ENCODE peak calls at places on chromosomes 6 and 20, in ten cellular contexts. M is upper lobe of right lung, E is spleen, H is lung, L is endodermal cell, O is body of pancreas, S is heart right ventricle, J is keratinocyte, Q is adrenal gland, R is left lung. C is an unnamed sample.
A peak's percentile ranks its signal among the peaks of the same experiment; 100 is the strongest.

GRCh38 chr6:34056301-34056700 is 89.6 kb downstream of the GRM4 start:
- DNase-seq in M (peak; percentile 85), E (no peak), H (peak; percentile 67), L (peak; percentile 95), O (peak; percentile 37), S (peak; percentile 66), J (peak; percentile 38), Q (peak; percentile 19), R (peak; percentile 87), C (peak; percentile 86)

GRCh38 chr6:157658301-157658700 is 164.7 kb upstream of the SNX9 start:
- DNase-seq in M (no peak), E (no peak), H (no peak), L (peak; percentile 26), O (no peak), S (no peak), J (no peak), Q (no peak), R (no peak), C (no peak)

GRCh38 chr20:57656821-57657536 is 36.8 kb upstream of the ZBP1 start:
- DNase-seq in M (peak; percentile 55), E (peak; percentile 61), H (no peak), L (peak; percentile 38), O (peak; percentile 6), S (no peak), J (no peak), Q (peak; percentile 9), R (no peak), C (peak; percentile 3)

GRCh38 chr6:89388846-89389245 is 23.2 kb downstream of the RRAGD start:
- DNase-seq in M (no peak), E (no peak), H (no peak), L (no peak), O (no peak), S (no peak), J (no peak), Q (no peak), R (no peak), C (no peak)

GRCh38 chr6:87700729-87701675 is 1.0 kb downstream of the AKIRIN2 start:
- DNase-seq in M (no peak), E (peak; percentile 92), H (peak; percentile 41), L (peak; percentile 68), O (peak; percentile 23), S (peak; percentile 33), J (no peak), Q (peak; percentile 60), R (peak; percentile 87), C (peak; percentile 70)

GRCh38 chr20:4193053-4193452 is 177.7 kb upstream of the RNF24 start:
- DNase-seq in M (peak; percentile 31), E (no peak), H (no peak), L (no peak), O (no peak), S (no peak), J (no peak), Q (no peak), R (no peak), C (no peak)

GRCh38 chr6:7833753-7834075 is 76.9 kb downstream of the TXNDC5 start:
- DNase-seq in M (no peak), E (no peak), H (no peak), L (no peak), O (no peak), S (no peak), J (no peak), Q (no peak), R (no peak), C (no peak)

GRCh38 chr6:99269207-99269606 is 80.3 kb downstream of the FAXC start:
- DNase-seq in M (no peak), E (no peak), H (no peak), L (no peak), O (no peak), S (no peak), J (no peak), Q (no peak), R (no peak), C (no peak)

GRCh38 chr20:25020345-25020744 is 27.8 kb upstream of the APMAP start:
- DNase-seq in M (peak; percentile 29), E (no peak), H (no peak), L (peak; percentile 28), O (peak; percentile 9), S (no peak), J (no peak), Q (no peak), R (no peak), C (no peak)

GRCh38 chr20:25020901-25021301 is 28.4 kb upstream of the APMAP start:
- DNase-seq in M (peak; percentile 60), E (peak; percentile 57), H (no peak), L (no peak), O (peak; percentile 82), S (peak; percentile 47), J (no peak), Q (no peak), R (no peak), C (no peak)

GRCh38 chr20:25022680-25023079 is 30.1 kb upstream of the APMAP start:
- DNase-seq in M (peak; percentile 89), E (peak; percentile 68), H (peak; percentile 77), L (peak; percentile 28), O (peak; percentile 93), S (peak; percentile 49), J (peak; percentile 38), Q (no peak), R (peak; percentile 91), C (no peak)

GRCh38 chr20:25019381-25020155 is 27.0 kb upstream of the APMAP start:
- DNase-seq in M (peak; percentile 63), E (peak; percentile 35), H (no peak), L (peak; percentile 35), O (peak; percentile 77), S (no peak), J (no peak), Q (no peak), R (no peak), C (no peak)

DNA sequence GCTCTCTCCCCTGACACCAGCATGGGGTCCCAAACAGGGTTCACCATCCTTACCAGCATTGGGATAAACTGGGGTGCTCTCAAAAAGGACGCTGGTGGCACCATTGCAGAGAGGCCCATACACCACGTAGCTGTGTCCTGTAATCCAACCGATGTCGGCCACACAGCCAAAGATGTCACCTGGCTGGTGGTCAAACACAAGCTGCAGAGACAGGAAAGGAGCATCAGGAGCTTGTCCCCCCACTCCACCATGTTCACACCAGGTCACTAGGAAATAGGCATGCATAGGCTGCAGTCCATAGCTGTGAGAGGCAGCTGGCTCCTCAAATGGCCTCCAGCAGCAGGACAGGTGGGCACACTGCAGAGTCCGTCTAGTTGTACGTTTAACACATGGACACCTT is 28.8 kb upstream of the APMAP start:
- DNase-seq in M (peak; percentile 38), E (no peak), H (no peak), L (no peak), O (peak; percentile 9), S (no peak), J (no peak), Q (no peak), R (no peak), C (no peak)
- H3K36me3 ChIP-seq in M (peaks cover 22% of the 10 kb centered on the region), E (no peaks in the 10 kb centered on the region), H (peaks cover 36% of the 10 kb centered on the region), L (no peaks in the 10 kb centered on the region), O (no peaks in the 10 kb centered on the region), S (peaks cover 4% of the 10 kb centered on the region), J (no peaks in the 10 kb centered on the region), Q (peaks cover 6% of the 10 kb centered on the region), R (peaks cover 38% of the 10 kb centered on the region), C (no peaks in the 10 kb centered on the region)

DNA sequence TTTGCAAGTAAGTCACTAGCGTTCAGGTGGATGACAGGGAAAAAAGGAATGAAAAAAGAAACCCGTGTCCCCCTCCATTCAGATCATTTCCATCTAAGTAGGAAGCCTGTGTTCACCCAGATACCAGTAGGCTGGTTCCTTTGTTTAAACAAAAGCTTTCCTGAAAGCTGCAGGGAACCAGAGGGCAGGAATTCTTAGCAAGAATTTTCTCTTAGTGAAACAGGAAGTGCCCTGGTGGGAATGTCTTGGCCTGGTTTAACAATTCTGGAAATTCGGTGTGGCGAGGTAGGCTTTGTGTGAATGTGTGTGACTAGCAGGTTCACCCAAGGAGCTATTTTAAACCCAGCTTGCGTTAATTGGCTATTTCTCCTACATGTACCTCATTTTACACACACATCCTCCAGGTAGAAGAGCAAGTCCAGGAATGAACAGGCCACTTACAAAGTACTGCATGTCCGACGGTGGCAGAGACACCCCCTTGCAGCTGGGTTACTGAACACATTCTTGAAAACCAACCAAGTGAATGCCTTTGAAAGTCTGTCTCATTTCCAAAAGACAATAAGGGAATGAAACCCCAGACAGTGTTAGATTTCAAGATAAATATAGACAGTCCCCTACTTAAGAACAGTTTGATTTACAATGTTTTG is 64.7 kb downstream of the GFOD1 start:
- DNase-seq in M (no peak), E (no peak), H (no peak), L (peak; percentile 91), O (no peak), S (no peak), J (no peak), Q (no peak), R (no peak), C (no peak)
- H3K4me1 ChIP-seq in M (peaks cover 84% of the 10 kb centered on the region), E (peaks cover 42% of the 10 kb centered on the region), H (peaks cover 49% of the 10 kb centered on the region), L (peaks cover 12% of the 10 kb centered on the region), O (peaks cover 29% of the 10 kb centered on the region), S (peaks cover 100% of the 10 kb centered on the region), J (peaks cover 10% of the 10 kb centered on the region), Q (peaks cover 20% of the 10 kb centered on the region), R (peaks cover 24% of the 10 kb centered on the region), C (no peaks in the 10 kb centered on the region)

DNA sequence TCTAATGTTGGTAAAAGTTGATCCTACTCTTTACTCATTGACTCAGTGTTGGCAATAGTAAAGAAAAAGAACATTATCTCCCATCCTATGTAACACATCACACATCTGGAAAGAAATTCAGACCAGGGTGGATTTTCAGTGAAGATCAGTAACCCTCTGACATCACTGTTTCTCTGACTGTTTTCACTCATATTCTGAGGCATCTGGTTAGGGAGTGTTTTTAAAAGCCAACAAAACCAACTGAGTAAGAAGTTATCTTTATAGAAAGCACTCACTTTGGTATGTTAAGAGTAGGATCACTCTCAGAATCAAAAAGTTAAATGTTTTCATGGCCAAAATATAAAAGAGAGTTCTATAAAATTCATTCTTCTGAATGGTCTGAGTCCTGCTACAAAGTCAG is 143.6 kb downstream of the DST start:
- DNase-seq in M (no peak), E (no peak), H (no peak), L (no peak), O (no peak), S (no peak), J (no peak), Q (no peak), R (no peak), C (no peak)
- H3K36me3 ChIP-seq in M (peaks cover 56% of the 10 kb centered on the region), E (no peaks in the 10 kb centered on the region), H (peaks cover 2% of the 10 kb centered on the region), L (peaks cover 31% of the 10 kb centered on the region), O (peaks cover 9% of the 10 kb centered on the region), S (no peaks in the 10 kb centered on the region), J (peaks cover 9% of the 10 kb centered on the region), Q (peaks cover 30% of the 10 kb centered on the region), R (peaks cover 12% of the 10 kb centered on the region), C (peaks cover 26% of the 10 kb centered on the region)

DNA sequence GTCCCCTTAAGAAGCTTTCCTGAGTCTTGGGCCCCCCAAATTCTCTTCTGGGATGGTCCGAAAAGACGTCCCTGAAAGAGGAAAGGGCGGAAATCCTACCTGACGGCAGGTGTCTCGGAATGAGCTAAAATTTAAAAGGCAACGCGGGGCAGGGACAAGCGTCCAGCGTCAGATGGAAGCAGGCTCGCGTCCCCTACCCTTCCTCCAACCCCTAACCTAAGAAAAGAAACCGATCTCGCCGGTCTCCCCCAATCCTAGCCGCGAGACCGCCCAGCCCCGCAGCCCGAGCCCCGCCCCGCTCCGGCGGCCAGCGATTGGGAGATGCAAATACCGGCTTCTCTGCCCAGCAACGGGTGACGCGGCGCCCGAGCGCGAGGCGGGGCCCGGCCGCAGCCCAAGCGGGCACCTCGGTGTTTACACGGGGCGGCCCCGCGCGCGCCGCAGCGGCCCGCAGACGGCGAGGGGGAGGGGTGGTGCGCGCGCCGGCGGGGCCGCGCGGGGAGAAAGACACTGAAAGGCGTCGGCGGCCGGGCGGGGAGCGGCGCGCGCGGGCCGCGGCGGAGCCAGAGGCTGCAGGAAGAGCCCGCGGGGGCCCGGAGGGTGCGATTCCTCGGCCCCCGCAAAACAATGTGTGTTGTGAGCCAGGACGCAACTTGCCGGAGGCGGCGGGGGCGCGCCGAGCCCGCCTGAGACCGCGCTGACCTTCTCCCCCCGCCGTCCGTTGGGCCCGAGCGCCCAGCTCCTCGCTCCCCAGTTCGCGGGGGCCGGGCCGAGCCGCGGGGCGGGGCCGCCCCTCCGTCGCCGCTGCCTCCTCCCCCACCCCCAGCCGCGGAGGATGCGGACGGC is at the start of gene SOX12:
- DNase-seq in M (peak; percentile 99), E (peak; percentile 100), H (peak; percentile 98), L (peak; percentile 99), O (peak; percentile 96), S (peak; percentile 98), J (no peak), Q (peak; percentile 98), R (peak; percentile 100), C (peak; percentile 87)
- H3K4me1 ChIP-seq in M (peaks cover 27% of the 10 kb centered on the region), E (peaks cover 26% of the 10 kb centered on the region), H (no peaks in the 10 kb centered on the region), L (peaks cover 8% of the 10 kb centered on the region), O (peaks cover 39% of the 10 kb centered on the region), S (peaks cover 46% of the 10 kb centered on the region), J (peaks cover 24% of the 10 kb centered on the region), Q (peaks cover 25% of the 10 kb centered on the region), R (peaks cover 16% of the 10 kb centered on the region), C (peaks cover 7% of the 10 kb centered on the region)